ENCODE peak calls at places on chromosomes 3 and 15, in ten cellular contexts. R, P, V, F, H, I, L, U, D and N are unnamed samples.

GRCh38 chr3:186380622-186381380 is 18.8 kb upstream of the DGKG start:
- DNase-seq in V (peak; percentile 60), H (no peak), I (no peak), F (no peak), L (no peak), D (no peak), R (no peak), P (no peak), U (no peak), N (no peak)

GRCh38 chr15:38260077-38260476 is 7.4 kb downstream of the SPRED1 start:
- DNase-seq in R (peak; percentile 42), H (no peak), U (no peak), D (no peak), L (no peak), F (no peak), V (peak; percentile 41), P (no peak), I (no peak), N (no peak)

GRCh38 chr3:100575704-100576103 is 33.7 kb upstream of the ADGRG7 start:
- DNase-seq in H (no peak), U (no peak), R (no peak), D (no peak), L (no peak), I (no peak), F (no peak), V (no peak), P (no peak), N (no peak)

GRCh38 chr15:94239474-94239873 is 8.1 kb downstream of the MCTP2 start:
- DNase-seq in V (no peak), F (no peak), R (no peak), L (no peak), U (no peak), I (no peak), P (no peak), H (no peak), D (no peak), N (no peak)

GRCh38 chr3:106029941-106030619 is 161.3 kb upstream of the CBLB start:
- DNase-seq in L (no peak), F (no peak), P (no peak), I (no peak), R (no peak), U (no peak), H (no peak), V (no peak), D (no peak), N (no peak)

GRCh38 chr3:149501524-149501923 is 27.0 kb downstream of the TM4SF4 start:
- DNase-seq in V (peak; percentile 82), H (no peak), I (no peak), D (no peak), P (no peak), U (no peak), L (no peak), F (no peak), R (peak; percentile 95), N (no peak)

GRCh38 chr3:150411971-150412370 is 3.9 kb downstream of the TSC22D2 start:
- DNase-seq in L (no peak), U (no peak), F (no peak), H (no peak), D (no peak), V (no peak), R (no peak), P (no peak), I (no peak), N (no peak)

GRCh38 chr15:88835646-88836045 is 32.4 kb downstream of the ACAN start:
- DNase-seq in L (no peak), I (no peak), D (no peak), P (no peak), V (no peak), F (no peak), H (no peak), R (peak; percentile 40), U (no peak), N (no peak)

GRCh38 chr15:25171856-25172687 is 217.3 kb downstream of the SNRPN start:
- DNase-seq in D (no peak), V (no peak), U (no peak), R (no peak), H (peak; percentile 57), F (no peak), I (no peak), P (peak; percentile 1), L (no peak), N (no peak)

GRCh38 chr3:101119535-101119934 is 126.3 kb upstream of the ABI3BP start:
- DNase-seq in H (no peak), R (peak; percentile 43), P (peak; percentile 11), F (no peak), L (no peak), U (no peak), I (no peak), D (no peak), V (no peak), N (no peak)

GRCh38 chr3:198028718-198029117 is 68.7 kb downstream of the LMLN start:
- DNase-seq in D (no peak), H (no peak), F (no peak), P (no peak), U (no peak), R (peak; percentile 18), L (no peak), I (no peak), V (peak; percentile 12), N (no peak)